ENCODE peak calls at places on chromosomes 16 and 17, in four cellular contexts. T, Y, U and P are unnamed samples.
A peak's percentile ranks its signal among the peaks of the same experiment; 100 is the strongest.

GRCh38 chr17:21689604-21690003 is 2.7 kb upstream of the KCNJ18 start:
- DNase-seq in Y (no peak), U (peak; percentile 77), T (no peak), P (peak; percentile 93)

GRCh38 chr16:66950437-66950836 is 10.6 kb upstream of the CES3 start:
- DNase-seq in U (no peak), T (no peak), Y (no peak), P (no peak)

GRCh38 chr17:29007456-29008455 is 1.9 kb upstream of the SEZ6 start:
- DNase-seq in Y (no peak), T (no peak), U (no peak), P (peak; percentile 15)

GRCh38 chr16:27366687-27367462 is 35.1 kb upstream of the IL21R start:
- DNase-seq in U (no peak), Y (no peak), T (no peak), P (no peak)

GRCh38 chr17:68196394-68197090 is 51.3 kb upstream of the AMZ2 start:
- DNase-seq in U (no peak), Y (no peak), T (no peak), P (no peak)

GRCh38 chr16:4021070-4021779 is 95.0 kb downstream of the ADCY9 start:
- DNase-seq in Y (peak; percentile 92), T (peak; percentile 87), U (no peak), P (peak; percentile 59)

GRCh38 chr17:43689814-43690213 is 28.1 kb upstream of the MEOX1 start:
- DNase-seq in U (no peak), Y (no peak), T (no peak), P (no peak)

GRCh38 chr17:38740016-38740415 is 8.1 kb downstream of the PCGF2 start:
- DNase-seq in Y (no peak), T (no peak), U (no peak), P (no peak)

GRCh38 chr17:79834575-79835469 is 4.4 kb downstream of the CBX4 start:
- DNase-seq in T (no peak), Y (peak; percentile 31), U (no peak), P (no peak)

GRCh38 chr16:12186774-12187335 is 210.3 kb downstream of the SNX29 start:
- DNase-seq in U (peak; percentile 38), T (no peak), Y (no peak), P (peak; percentile 20)

GRCh38 chr16:79601092-79601977 is 798 bp upstream of the MAF start:
- DNase-seq in U (peak; percentile 29), T (peak; percentile 72), Y (peak; percentile 65), P (no peak)

GRCh38 chr17:81556863-81557262 is 4.7 kb upstream of the FAAP100 start:
- DNase-seq in U (no peak), T (peak; percentile 30), Y (peak; percentile 49), P (no peak)

GRCh38 chr17:7307686-7308624 is 527 bp downstream of the EIF5A start:
- DNase-seq in Y (peak; percentile 59), U (peak; percentile 42), T (peak; percentile 60), P (peak; percentile 34)

GRCh38 chr16:78720416-78720815 is 621.0 kb downstream of the WWOX start:
- DNase-seq in U (no peak), Y (no peak), T (no peak), P (no peak)

GRCh38 chr17:7650509-7651096 is at the start of gene ATP1B2:
- DNase-seq in T (peak; percentile 75), Y (peak; percentile 70), U (peak; percentile 29), P (peak; percentile 9)

GRCh38 chr17:37671813-37672544 is 28.7 kb upstream of the DDX52 start:
- DNase-seq in U (peak; percentile 93), Y (no peak), T (no peak), P (peak; percentile 65)

GRCh38 chr16:67943619-67944503 is at the start of gene LCAT:
- DNase-seq in Y (no peak), T (peak; percentile 43), U (peak; percentile 59), P (peak; percentile 66)

GRCh38 chr17:332558-333322 is 19.9 kb downstream of the RPH3AL start:
- DNase-seq in T (no peak), U (peak; percentile 59), Y (no peak), P (peak; percentile 9)

GRCh38 chr17:30840775-30841174 is 9.0 kb downstream of the ATAD5 start:
- DNase-seq in T (no peak), Y (no peak), U (no peak), P (no peak)

GRCh38 chr16:21184834-21185233 is 26.4 kb downstream of the LDAF1 start:
- DNase-seq in Y (no peak), T (no peak), U (no peak), P (no peak)

GRCh38 chr16:1390239-1390638 is 24.3 kb downstream of the UNKL start:
- DNase-seq in T (no peak), Y (no peak), U (no peak), P (no peak)

GRCh38 chr17:7314719-7315569 is at the start of gene GPS2:
- DNase-seq in U (peak; percentile 82), T (peak; percentile 96), Y (peak; percentile 94), P (peak; percentile 67)

GRCh38 chr17:80045703-80046102 is 9.3 kb downstream of the CCDC40 start:
- DNase-seq in U (no peak), T (no peak), Y (no peak), P (no peak)

GRCh38 chr17:79937435-79937870 is 98.2 kb upstream of the CBX4 start:
- DNase-seq in U (no peak), T (no peak), Y (no peak), P (no peak)

GRCh38 chr16:11234884-11235702 is 20.9 kb downstream of the SOCS1 start:
- DNase-seq in Y (no peak), U (peak; percentile 54), T (no peak), P (no peak)

GRCh38 chr17:72617557-72617956 is 474.9 kb downstream of the SLC39A11 start:
- DNase-seq in Y (no peak), T (no peak), U (no peak), P (no peak)

GRCh38 chr17:7393613-7394451 is 493 bp downstream of the PLSCR3 start:
- DNase-seq in Y (peak; percentile 43), U (peak; percentile 25), T (peak; percentile 51), P (no peak)

GRCh38 chr17:32494621-32495346 is 8.0 kb downstream of the CDK5R1 start:
- DNase-seq in T (no peak), Y (no peak), U (no peak), P (no peak)

GRCh38 chr17:902463-902862 is 77.1 kb downstream of the NXN start:
- DNase-seq in U (no peak), T (no peak), Y (no peak), P (no peak)

GRCh38 chr17:82794781-82795505 is 43.1 kb downstream of the TBCD start:
- DNase-seq in T (no peak), Y (no peak), U (peak; percentile 45), P (peak; percentile 8)

GRCh38 chr17:50144845-50145531 is 5.5 kb downstream of the PPP1R9B start:
- DNase-seq in T (no peak), U (no peak), Y (no peak), P (no peak)

GRCh38 chr17:31508310-31509094 is 117.0 kb downstream of the RAB11FIP4 start:
- DNase-seq in T (no peak), U (no peak), Y (peak; percentile 27), P (no peak)

GRCh38 chr16:79127768-79128167 is 472.8 kb downstream of the MAF start:
- DNase-seq in T (no peak), U (no peak), Y (no peak), P (no peak)

GRCh38 chr17:79845601-79845949 is 6.3 kb upstream of the CBX4 start:
- DNase-seq in T (peak; percentile 57), Y (peak; percentile 75), U (no peak), P (peak; percentile 61)

GRCh38 chr16:27785307-27785678 is 235.3 kb downstream of the KATNIP start:
- DNase-seq in T (no peak), U (no peak), Y (no peak), P (no peak)

GRCh38 chr17:83050651-83051422 is 28.6 kb upstream of the METRNL start:
- DNase-seq in T (peak; percentile 73), Y (peak; percentile 63), U (no peak), P (no peak)

GRCh38 chr17:38703742-38704644 is 1.1 kb upstream of the MLLT6 start:
- DNase-seq in U (peak; percentile 27), T (peak; percentile 93), Y (peak; percentile 93), P (no peak)

GRCh38 chr17:78747479-78747878 is 34.6 kb downstream of the CYTH1 start:
- DNase-seq in T (no peak), Y (no peak), U (no peak), P (no peak)

GRCh38 chr16:30416624-30417298 is 9.4 kb downstream of the ZNF771 start:
- DNase-seq in T (no peak), U (no peak), Y (no peak), P (no peak)
- H3K4me3 ChIP-seq in T (peak overlapping the region; percentile 64), U (no peak overlapping the region), Y (peak overlapping the region; percentile 52), P (no peak overlapping the region)

DNA sequence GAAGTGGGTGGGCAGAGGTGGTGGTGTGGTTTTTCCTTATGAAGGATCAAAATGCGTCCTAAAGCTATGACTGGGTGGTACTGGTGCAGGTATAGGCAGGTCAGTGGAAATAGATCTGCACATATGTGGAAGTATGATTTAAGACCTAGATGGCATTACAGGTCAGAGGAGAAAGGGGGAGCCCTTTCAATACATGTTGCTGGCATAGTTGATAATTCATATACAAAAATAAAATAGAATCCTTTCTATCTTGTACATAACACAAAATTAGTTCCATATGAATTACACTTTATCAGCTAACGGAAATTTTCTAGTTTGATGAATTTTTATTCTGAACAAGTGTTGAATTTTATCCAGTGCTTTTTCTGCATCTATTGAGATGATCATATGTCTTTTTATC is 20.8 kb upstream of the PIK3R5 start:
- DNase-seq in Y (no peak), T (no peak), U (no peak), P (no peak)
- TF ChIP-seq CTCF in Y (no peak), T (no peak), U (no peak), P (no peak)

DNA sequence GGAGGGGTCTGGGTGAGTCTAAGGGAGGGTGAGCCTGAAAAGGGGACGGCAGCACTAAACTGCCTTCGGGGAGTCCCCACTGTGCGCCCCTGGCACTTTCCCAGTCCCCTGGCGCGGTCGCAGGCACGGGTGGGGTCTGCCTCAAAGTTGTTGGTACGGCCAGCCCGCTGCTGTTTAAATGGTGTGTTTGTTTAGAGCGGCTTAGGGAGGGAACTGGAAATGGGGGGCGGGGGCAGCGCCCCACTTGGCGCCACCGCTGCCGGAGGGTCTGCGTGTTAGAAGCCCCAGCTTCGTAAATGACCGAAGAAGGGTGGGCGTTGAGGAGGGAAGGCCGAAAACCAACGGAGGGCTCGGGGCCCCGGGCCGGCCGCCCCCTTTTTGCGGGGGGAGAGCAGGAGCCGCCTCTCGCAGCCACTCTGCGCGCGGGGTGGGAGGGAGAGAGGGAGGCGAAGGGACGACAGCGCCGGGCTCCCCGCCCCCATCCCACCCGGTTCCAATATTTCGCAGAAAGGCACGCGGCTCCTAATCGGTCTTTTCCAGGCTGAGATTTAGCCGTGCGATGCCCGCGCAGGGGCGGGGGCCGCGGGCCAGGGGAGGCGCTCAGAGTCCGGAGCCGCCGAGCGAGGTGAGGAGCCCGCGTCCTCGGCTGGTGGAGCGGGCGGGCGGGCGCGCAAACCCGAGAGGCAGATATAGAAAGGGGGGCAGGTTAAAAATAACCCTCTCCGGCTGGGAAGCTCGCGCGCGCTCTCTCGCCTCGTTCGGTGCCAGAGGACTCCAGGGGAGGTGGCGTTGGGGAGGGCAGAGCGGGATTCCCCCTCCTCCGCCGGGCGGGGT is 55.0 kb downstream of the SREBF1 start:
- DNase-seq in U (peak; percentile 57), T (peak; percentile 65), Y (peak; percentile 70), P (peak; percentile 58)
- H3K4me3 ChIP-seq in U (peak overlapping the region; percentile 53), T (peak overlapping the region; percentile 48), Y (peak overlapping the region; percentile 47), P (peak overlapping the region; percentile 47)

GRCh38 chr16:81445143-81445922 is 725 bp downstream of the CMIP start:
- DNase-seq in T (peak; percentile 50), Y (no peak), U (peak; percentile 44), P (no peak)
- TF ChIP-seq CTCF in T (peak; percentile 13), Y (no peak), U (peak; percentile 32), P (peak; percentile 30)

GRCh38 chr16:86070971-86071370 is 172.0 kb downstream of the IRF8 start:
- DNase-seq in T (no peak), Y (no peak), U (no peak), P (no peak)
- H3K4me3 ChIP-seq in T (no peak overlapping the region), Y (no peak overlapping the region), U (no peak overlapping the region), P (no peak overlapping the region)